ENCODE peak calls at places on chromosomes 3 and 15, in eight cellular contexts. F is heart right ventricle, D is stomach, Z is PC-9, L is ovary, G is HepG2, R is right atrium auricular region, T is cardiac muscle cell. P is an unnamed sample.

GRCh38 chr3:13896473-13897154 is 16.7 kb upstream of the WNT7A start:
- DNase-seq in D (peak; percentile 63), T (peak; percentile 78), Z (peak; percentile 64), R (no peak), L (no peak), G (peak; percentile 70), F (no peak), P (peak; percentile 69)

GRCh38 chr3:140857993-140858392 is 83.6 kb upstream of the SLC25A36 start:
- DNase-seq in L (no peak), T (no peak), R (no peak), G (no peak), Z (no peak), F (no peak), D (no peak), P (no peak)

GRCh38 chr3:194271459-194272035 is 79.6 kb downstream of the CPN2 start:
- DNase-seq in L (no peak), D (no peak), T (no peak), Z (no peak), F (no peak), G (no peak), R (no peak), P (no peak)

GRCh38 chr3:88059380-88060160 is 515 bp downstream of the ZNF654 start:
- DNase-seq in T (no peak), R (no peak), G (no peak), L (peak; percentile 38), Z (no peak), F (no peak), D (no peak), P (no peak)

GRCh38 chr15:92625297-92625980 is 30.1 kb downstream of the FAM174B start:
- DNase-seq in F (no peak), G (no peak), D (no peak), L (no peak), T (peak; percentile 78), R (no peak), Z (no peak), P (no peak)

GRCh38 chr15:60212536-60212935 is 185.2 kb downstream of the ANXA2 start:
- DNase-seq in R (no peak), L (no peak), F (no peak), D (no peak), G (peak; percentile 7), T (peak; percentile 7), Z (peak; percentile 2), P (no peak)

GRCh38 chr3:118987466-118987865 is 47.2 kb downstream of the IGSF11 start:
- DNase-seq in D (peak; percentile 69), L (peak; percentile 87), Z (peak; percentile 3), T (peak; percentile 21), G (no peak), F (peak; percentile 44), R (peak; percentile 69), P (no peak)

GRCh38 chr3:140216249-140216648 is 281.3 kb downstream of the CLSTN2 start:
- DNase-seq in T (no peak), F (no peak), R (no peak), G (no peak), L (no peak), Z (no peak), D (no peak), P (no peak)

GRCh38 chr3:171557173-171557572 is 97.0 kb upstream of the TNIK start:
- DNase-seq in F (no peak), L (no peak), Z (no peak), R (no peak), T (no peak), D (no peak), G (no peak), P (no peak)

GRCh38 chr15:82114660-82115059 is 68.8 kb upstream of the MEX3B start:
- DNase-seq in R (no peak), G (no peak), L (no peak), D (no peak), F (no peak), Z (no peak), T (no peak), P (no peak)

GRCh38 chr3:143363276-143363675 is 243.7 kb downstream of the CHST2 start:
- DNase-seq in L (no peak), R (no peak), F (no peak), D (no peak), T (peak; percentile 80), G (no peak), Z (no peak), P (no peak)

GRCh38 chr3:61821823-61822251 is 260.5 kb downstream of the PTPRG start:
- DNase-seq in Z (no peak), L (no peak), D (no peak), F (no peak), T (peak; percentile 43), G (no peak), R (no peak), P (no peak)

GRCh38 chr3:8571256-8571655 is 69.6 kb downstream of the LMCD1 start:
- DNase-seq in D (no peak), Z (no peak), R (peak; percentile 52), F (no peak), T (no peak), G (no peak), L (no peak), P (no peak)

GRCh38 chr3:12994607-12995388 is 78.4 kb downstream of the IQSEC1 start:
- DNase-seq in D (peak; percentile 92), F (peak; percentile 90), Z (peak; percentile 91), T (peak; percentile 79), R (peak; percentile 88), L (peak; percentile 92), G (peak; percentile 70), P (peak; percentile 85)

GRCh38 chr3:173891272-173892100 is 493.9 kb downstream of the NLGN1 start:
- DNase-seq in L (no peak), T (peak; percentile 2), Z (no peak), R (no peak), G (no peak), D (no peak), F (no peak), P (no peak)

GRCh38 chr3:72347819-72348319 is 500.4 kb downstream of the SHQ1 start:
- DNase-seq in L (peak; percentile 63), D (peak; percentile 90), R (peak; percentile 78), F (peak; percentile 77), T (no peak), G (no peak), Z (peak; percentile 75), P (peak; percentile 35)

GRCh38 chr3:98449606-98450193 is 13.3 kb upstream of the OR5K1 start:
- DNase-seq in F (no peak), T (no peak), G (no peak), D (no peak), Z (no peak), L (no peak), R (no peak), P (no peak)

GRCh38 chr3:179046497-179047353 is 24.9 kb downstream of the ZMAT3 start:
- DNase-seq in Z (no peak), F (no peak), R (no peak), T (no peak), D (no peak), L (no peak), G (no peak), P (no peak)

DNA sequence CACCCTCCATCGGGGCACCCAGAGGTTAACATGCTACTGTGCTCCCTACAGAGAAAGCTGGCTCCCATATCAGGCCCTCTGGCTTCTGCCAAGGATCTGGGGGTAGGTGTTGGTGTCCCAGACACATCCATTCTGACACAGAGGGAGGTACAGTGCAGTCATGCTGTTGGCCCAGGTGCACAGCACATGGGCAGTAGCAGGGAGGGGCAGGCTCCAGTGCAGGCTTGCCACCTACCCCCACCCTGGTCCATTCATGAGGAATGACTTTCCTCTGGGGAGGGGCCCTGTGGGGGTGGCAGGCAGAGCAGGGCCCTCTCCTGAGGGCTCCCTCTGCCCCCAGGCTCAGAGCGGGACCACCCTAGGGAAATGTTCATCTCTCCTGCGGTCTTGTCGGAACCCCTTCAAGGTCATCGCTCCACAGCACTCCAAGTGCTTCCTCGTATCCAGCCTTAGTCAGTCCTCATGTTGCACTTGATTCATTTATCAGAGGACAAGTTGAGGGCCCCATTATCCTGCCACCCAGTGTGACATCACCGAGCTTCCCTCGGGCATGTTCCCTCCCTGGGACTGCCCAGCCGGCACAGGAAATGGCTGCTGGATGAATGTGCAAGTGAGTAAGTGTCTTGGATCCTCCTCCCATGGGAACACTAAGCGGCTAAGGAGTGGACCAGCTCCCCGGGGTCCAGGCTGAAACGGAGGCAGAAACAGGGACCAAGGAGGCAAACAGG is 10.0 kb downstream of the DUSP7 start:
- DNase-seq in D (no peak), Z (peak; percentile 84), L (no peak), R (no peak), F (no peak), G (no peak), T (peak; percentile 90), P (no peak)
- H3K27ac ChIP-seq in D (peak overlapping the region; percentile 51), Z (peak overlapping the region; percentile 83), L (no peak overlapping the region), R (peak overlapping the region; percentile 78), F (peak overlapping the region; percentile 83), G (no peak overlapping the region), T (no peak overlapping the region), P (no peak overlapping the region)

GRCh38 chr15:42679285-42680141 is 57.4 kb downstream of the CDAN1 start:
- DNase-seq in Z (no peak), T (no peak), R (no peak), F (no peak), G (no peak), L (no peak), D (no peak), P (no peak)
- H3K36me3 ChIP-seq in Z (no peaks in the 10 kb centered on the region), T (no peaks in the 10 kb centered on the region), R (peaks cover 80% of the 10 kb centered on the region), F (peaks cover 84% of the 10 kb centered on the region), G (peaks cover 16% of the 10 kb centered on the region), L (no peaks in the 10 kb centered on the region), D (peaks cover 25% of the 10 kb centered on the region), P (no peaks in the 10 kb centered on the region)

DNA sequence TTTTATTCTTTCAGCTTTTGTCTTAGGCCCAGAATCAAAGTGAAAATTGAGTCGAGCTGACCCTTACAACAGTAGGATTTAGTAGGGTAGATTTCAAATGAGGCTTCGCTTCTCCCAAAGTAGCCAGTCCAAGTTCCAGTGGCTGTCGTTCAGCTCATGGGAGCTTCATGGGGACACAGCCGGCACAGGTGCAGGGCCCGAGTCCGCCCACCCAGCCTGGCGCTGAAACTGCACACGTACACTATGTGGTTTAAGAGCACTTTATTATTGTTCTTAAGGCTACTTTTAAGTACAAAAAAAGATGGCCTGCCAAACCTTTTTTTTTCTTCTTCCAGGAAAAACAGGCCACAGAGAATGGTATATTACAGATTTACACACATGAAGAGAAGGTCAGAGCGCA is 87.9 kb downstream of the VGLL4 start:
- DNase-seq in D (no peak), G (no peak), F (no peak), T (no peak), L (no peak), R (no peak), Z (no peak), P (no peak)
- H3K27ac ChIP-seq in D (peak overlapping the region; percentile 2), G (no peak overlapping the region), F (peak overlapping the region; percentile 68), T (peak overlapping the region; percentile 51), L (peak overlapping the region; percentile 74), R (peak overlapping the region; percentile 63), Z (no peak overlapping the region), P (no peak overlapping the region)

GRCh38 chr3:33000698-33001385 is 49.4 kb downstream of the CCR4 start:
- DNase-seq in D (no peak), Z (no peak), F (no peak), G (no peak), L (no peak), R (no peak), T (no peak), P (no peak)

GRCh38 chr3:33001889-33002288 is 50.4 kb downstream of the CCR4 start:
- DNase-seq in T (no peak), D (no peak), Z (no peak), L (no peak), G (no peak), R (no peak), F (no peak), P (no peak)

GRCh38 chr3:33004961-33005360 is 53.5 kb downstream of the CCR4 start:
- DNase-seq in T (no peak), L (no peak), Z (no peak), G (no peak), D (no peak), R (no peak), F (no peak), P (no peak)

GRCh38 chr3:33004205-33004604 is 52.8 kb downstream of the CCR4 start:
- DNase-seq in F (no peak), T (no peak), G (no peak), Z (no peak), D (no peak), L (no peak), R (no peak), P (no peak)

GRCh38 chr3:33003308-33003707 is 51.9 kb downstream of the CCR4 start:
- DNase-seq in G (peak; percentile 47), F (no peak), R (no peak), D (no peak), T (no peak), L (no peak), Z (no peak), P (no peak)
- H3K36me3 ChIP-seq in G (peaks cover under 1% of the 10 kb centered on the region), F (peaks cover 65% of the 10 kb centered on the region), R (peaks cover 12% of the 10 kb centered on the region), D (peaks cover 4% of the 10 kb centered on the region), T (no peaks in the 10 kb centered on the region), L (no peaks in the 10 kb centered on the region), Z (no peaks in the 10 kb centered on the region), P (peaks cover 6% of the 10 kb centered on the region)

P was measured in CD4-positive, alpha-beta memory T cell.